ENCODE peak calls at places on chromosomes 5 and 9, in five cellular contexts. One of them, this sample, is unnamed.

GRCh38 chr5:164663223-164663989 is 1158.0 kb downstream of the MAT2B start:
- DNase-seq in HepG2: no peak
- DNase-seq in HCT116: no peak
- DNase-seq in SK-N-MC: no peak
- DNase-seq in GM12878: no peak
- DNase-seq in this sample: no peak

GRCh38 chr5:54930736-54931135 is 54.7 kb downstream of the ESM1 start:
- DNase-seq in HepG2: no peak
- DNase-seq in HCT116: no peak
- DNase-seq in SK-N-MC: no peak
- DNase-seq in GM12878: no peak
- DNase-seq in this sample: no peak

GRCh38 chr9:105281926-105282325 is 37.5 kb downstream of the SLC44A1 start:
- DNase-seq in HepG2: no peak
- DNase-seq in HCT116: no peak
- DNase-seq in SK-N-MC: no peak
- DNase-seq in GM12878: no peak
- DNase-seq in this sample: no peak

GRCh38 chr5:133679534-133679933 is 67.2 kb upstream of the FSTL4 start:
- DNase-seq in HepG2: no peak
- DNase-seq in HCT116: no peak
- DNase-seq in SK-N-MC: no peak
- DNase-seq in GM12878: no peak
- DNase-seq in this sample: no peak

GRCh38 chr9:23492126-23493002 is 333.7 kb downstream of the ELAVL2 start:
- DNase-seq in HepG2: peak
- DNase-seq in HCT116: no peak
- DNase-seq in SK-N-MC: peak
- DNase-seq in GM12878: no peak
- DNase-seq in this sample: peak

GRCh38 chr9:84271887-84272556 is 68.5 kb downstream of the SLC28A3 start:
- DNase-seq in HepG2: no peak
- DNase-seq in HCT116: no peak
- DNase-seq in SK-N-MC: no peak
- DNase-seq in GM12878: no peak
- DNase-seq in this sample: no peak

GRCh38 chr5:78509884-78510769 is 138.4 kb downstream of the LHFPL2 start:
- DNase-seq in HepG2: no peak
- DNase-seq in HCT116: no peak
- DNase-seq in SK-N-MC: no peak
- DNase-seq in GM12878: no peak
- DNase-seq in this sample: peak

GRCh38 chr9:109098221-109098959 is 21.4 kb downstream of the TMEM245 start:
- DNase-seq in HepG2: peak
- DNase-seq in HCT116: no peak
- DNase-seq in SK-N-MC: no peak
- DNase-seq in GM12878: no peak
- DNase-seq in this sample: peak

GRCh38 chr9:25427898-25428297 is 250.3 kb downstream of the TUSC1 start:
- DNase-seq in HepG2: no peak
- DNase-seq in HCT116: no peak
- DNase-seq in SK-N-MC: no peak
- DNase-seq in GM12878: no peak
- DNase-seq in this sample: no peak

GRCh38 chr5:68086857-68087256 is 128.7 kb upstream of the PIK3R1 start:
- DNase-seq in HepG2: no peak
- DNase-seq in HCT116: no peak
- DNase-seq in SK-N-MC: no peak
- DNase-seq in GM12878: no peak
- DNase-seq in this sample: peak

GRCh38 chr5:174386306-174386705 is 338.1 kb upstream of the MSX2 start:
- DNase-seq in HepG2: no peak
- DNase-seq in HCT116: no peak
- DNase-seq in SK-N-MC: no peak
- DNase-seq in GM12878: no peak
- DNase-seq in this sample: no peak

GRCh38 chr9:73437758-73438157 is 286.1 kb downstream of the ANXA1 start:
- DNase-seq in HepG2: peak
- DNase-seq in HCT116: peak
- DNase-seq in SK-N-MC: no peak
- DNase-seq in GM12878: no peak
- DNase-seq in this sample: no peak

GRCh38 chr5:87649455-87649854 is 236.7 kb upstream of the CCNH start:
- DNase-seq in HepG2: no peak
- DNase-seq in HCT116: no peak
- DNase-seq in SK-N-MC: no peak
- DNase-seq in GM12878: no peak
- DNase-seq in this sample: no peak

GRCh38 chr9:18795947-18796705 is 236.9 kb downstream of the SAXO1 start:
- DNase-seq in HepG2: no peak
- DNase-seq in HCT116: no peak
- DNase-seq in SK-N-MC: no peak
- DNase-seq in GM12878: no peak
- DNase-seq in this sample: no peak

GRCh38 chr9:89243296-89244061 is 64.9 kb upstream of the SHC3 start:
- DNase-seq in HepG2: no peak
- DNase-seq in HCT116: no peak
- DNase-seq in SK-N-MC: no peak
- DNase-seq in GM12878: no peak
- DNase-seq in this sample: no peak

GRCh38 chr5:68450245-68450852 is 234.8 kb downstream of the PIK3R1 start:
- DNase-seq in HepG2: no peak
- DNase-seq in HCT116: no peak
- DNase-seq in SK-N-MC: no peak
- DNase-seq in GM12878: no peak
- DNase-seq in this sample: no peak

GRCh38 chr5:109645591-109646236 is 44.0 kb upstream of the MAN2A1 start:
- DNase-seq in HepG2: no peak
- DNase-seq in HCT116: no peak
- DNase-seq in SK-N-MC: no peak
- DNase-seq in GM12878: no peak
- DNase-seq in this sample: no peak

GRCh38 chr9:124621371-124622328 is 114.5 kb upstream of the NR5A1 start:
- DNase-seq in HepG2: no peak
- DNase-seq in HCT116: no peak
- DNase-seq in SK-N-MC: no peak
- DNase-seq in GM12878: peak
- DNase-seq in this sample: no peak

GRCh38 chr9:86353591-86354047 is 591 bp downstream of the TUT7 start:
- DNase-seq in HepG2: peak
- DNase-seq in HCT116: no peak
- DNase-seq in SK-N-MC: no peak
- DNase-seq in GM12878: no peak
- DNase-seq in this sample: peak

GRCh38 chr5:61417345-61417744 is 85.3 kb downstream of the ZSWIM6 start:
- DNase-seq in HepG2: no peak
- DNase-seq in HCT116: no peak
- DNase-seq in SK-N-MC: no peak
- DNase-seq in GM12878: no peak
- DNase-seq in this sample: no peak

GRCh38 chr5:75450069-75450468 is 61.4 kb downstream of the CERT1 start:
- DNase-seq in HepG2: no peak
- DNase-seq in HCT116: no peak
- DNase-seq in SK-N-MC: no peak
- DNase-seq in GM12878: no peak
- DNase-seq in this sample: no peak

GRCh38 chr9:112945620-112946208 is 55.0 kb upstream of the SLC46A2 start:
- DNase-seq in HepG2: peak
- DNase-seq in HCT116: no peak
- DNase-seq in SK-N-MC: no peak
- DNase-seq in GM12878: no peak
- DNase-seq in this sample: no peak

GRCh38 chr5:56088967-56089829 is 94.4 kb upstream of the IL6ST start:
- DNase-seq in HepG2: peak
- DNase-seq in HCT116: no peak
- DNase-seq in SK-N-MC: no peak
- DNase-seq in GM12878: peak
- DNase-seq in this sample: no peak

GRCh38 chr5:171336486-171337206 is 27.6 kb downstream of the TLX3 start:
- DNase-seq in HepG2: no peak
- DNase-seq in HCT116: peak
- DNase-seq in SK-N-MC: no peak
- DNase-seq in GM12878: no peak
- DNase-seq in this sample: peak

GRCh38 chr5:68494771-68495170 is 279.2 kb downstream of the PIK3R1 start:
- DNase-seq in HepG2: no peak
- DNase-seq in HCT116: no peak
- DNase-seq in SK-N-MC: no peak
- DNase-seq in GM12878: no peak
- DNase-seq in this sample: no peak

GRCh38 chr5:82512025-82512424 is 233.9 kb upstream of the RPS23 start:
- DNase-seq in HepG2: no peak
- DNase-seq in HCT116: no peak
- DNase-seq in SK-N-MC: no peak
- DNase-seq in GM12878: peak
- DNase-seq in this sample: no peak

GRCh38 chr5:93512799-93513198 is 68.2 kb downstream of the NR2F1-AS1 start:
- DNase-seq in HepG2: no peak
- DNase-seq in HCT116: no peak
- DNase-seq in SK-N-MC: no peak
- DNase-seq in GM12878: no peak
- DNase-seq in this sample: peak

GRCh38 chr9:132447346-132447745 is 37.3 kb downstream of the CFAP77 start:
- DNase-seq in HepG2: peak
- DNase-seq in HCT116: no peak
- DNase-seq in SK-N-MC: no peak
- DNase-seq in GM12878: no peak
- DNase-seq in this sample: no peak

GRCh38 chr5:137155621-137156020 is 343.5 kb downstream of the SPOCK1 start:
- DNase-seq in HepG2: no peak
- DNase-seq in HCT116: no peak
- DNase-seq in SK-N-MC: no peak
- DNase-seq in GM12878: no peak
- DNase-seq in this sample: no peak

GRCh38 chr9:35907732-35908483 is 1.4 kb upstream of the SPAAR start:
- DNase-seq in HepG2: peak
- DNase-seq in HCT116: peak
- DNase-seq in SK-N-MC: peak
- DNase-seq in GM12878: no peak
- DNase-seq in this sample: peak

GRCh38 chr9:842918-843468 is 1.5 kb downstream of the DMRT1 start:
- DNase-seq in HepG2: no peak
- DNase-seq in HCT116: no peak
- DNase-seq in SK-N-MC: no peak
- DNase-seq in GM12878: no peak
- DNase-seq in this sample: no peak
- TF ChIP-seq EZH2 in HepG2: peak
- TF ChIP-seq EZH2 in HCT116: no peak
- TF ChIP-seq EZH2 in SK-N-MC: peak
- TF ChIP-seq EZH2 in GM12878: no peak
- TF ChIP-seq EZH2 in this sample: peak

GRCh38 chr5:139517683-139518564 is 35.4 kb upstream of the STING1 start:
- DNase-seq in HepG2: peak
- DNase-seq in HCT116: peak
- DNase-seq in SK-N-MC: no peak
- DNase-seq in GM12878: no peak
- DNase-seq in this sample: peak

GRCh38 chr5:139524932-139525585 is 36.1 kb upstream of the UBE2D2 start:
- DNase-seq in HepG2: no peak
- DNase-seq in HCT116: no peak
- DNase-seq in SK-N-MC: no peak
- DNase-seq in GM12878: no peak
- DNase-seq in this sample: no peak

GRCh38 chr5:139524446-139524845 is 36.7 kb upstream of the UBE2D2 start:
- DNase-seq in HepG2: no peak
- DNase-seq in HCT116: no peak
- DNase-seq in SK-N-MC: no peak
- DNase-seq in GM12878: no peak
- DNase-seq in this sample: no peak

GRCh38 chr5:139523635-139524445 is 37.3 kb upstream of the UBE2D2 start:
- DNase-seq in HepG2: no peak
- DNase-seq in HCT116: no peak
- DNase-seq in SK-N-MC: no peak
- DNase-seq in GM12878: no peak
- DNase-seq in this sample: no peak
- TF ChIP-seq POLR2AphosphoS5 in HepG2: no peak
- TF ChIP-seq POLR2AphosphoS5 in HCT116: no peak
- TF ChIP-seq POLR2AphosphoS5 in SK-N-MC: no peak
- TF ChIP-seq POLR2AphosphoS5 in GM12878: no peak
- TF ChIP-seq POLR2AphosphoS5 in this sample: no peak

DNA sequence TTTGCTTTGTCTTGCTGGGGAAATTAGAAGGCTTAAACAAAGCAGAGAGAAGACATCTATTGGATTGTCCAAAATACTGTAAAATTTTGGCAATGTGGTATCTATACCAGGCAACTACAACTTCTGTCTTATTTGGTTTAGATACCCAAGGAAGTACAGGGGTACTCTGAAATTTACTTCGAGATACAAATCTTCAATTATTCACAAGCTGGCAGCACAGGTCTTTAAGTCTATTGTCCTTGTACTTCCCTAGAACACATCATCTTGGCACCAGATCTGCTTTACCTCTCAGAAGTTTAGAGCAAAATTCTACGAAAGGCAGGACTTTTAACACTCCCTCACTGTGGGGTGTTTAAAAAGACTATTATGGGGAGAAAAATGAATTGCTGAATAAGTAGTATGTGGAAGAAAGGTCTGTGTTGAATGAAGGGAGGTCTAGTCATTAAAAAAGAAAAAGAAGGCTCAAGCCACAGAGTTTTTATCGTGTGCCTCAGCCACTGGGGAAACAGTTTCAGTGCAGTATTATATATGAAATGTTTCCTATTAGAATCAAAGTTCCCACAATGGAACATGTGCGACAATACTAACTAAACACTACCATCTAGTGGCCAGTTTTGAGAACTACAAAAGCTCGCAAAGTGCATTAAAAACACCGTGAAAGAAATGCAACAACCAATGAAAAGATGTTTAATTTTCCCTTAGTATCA is 93.7 kb downstream of the PDE4D start:
- DNase-seq in HepG2: peak
- DNase-seq in HCT116: peak
- DNase-seq in SK-N-MC: peak
- DNase-seq in GM12878: peak
- DNase-seq in this sample: peak
- H3K9ac ChIP-seq in HepG2: no peak
- H3K9ac ChIP-seq in HCT116: no peak
- H3K9ac ChIP-seq in SK-N-MC: peak
- H3K9ac ChIP-seq in GM12878: no peak
- H3K9ac ChIP-seq in this sample: peak

GRCh38 chr5:73436535-73437125 is 11.9 kb downstream of the FOXD1 start:
- DNase-seq in HepG2: no peak
- DNase-seq in HCT116: no peak
- DNase-seq in SK-N-MC: no peak
- DNase-seq in GM12878: no peak
- DNase-seq in this sample: no peak

GRCh38 chr5:73438897-73439470 is 9.6 kb downstream of the FOXD1 start:
- DNase-seq in HepG2: no peak
- DNase-seq in HCT116: no peak
- DNase-seq in SK-N-MC: no peak
- DNase-seq in GM12878: no peak
- DNase-seq in this sample: no peak

GRCh38 chr5:73438048-73438896 is 10.3 kb downstream of the FOXD1 start:
- DNase-seq in HepG2: no peak
- DNase-seq in HCT116: no peak
- DNase-seq in SK-N-MC: no peak
- DNase-seq in GM12878: no peak
- DNase-seq in this sample: no peak

GRCh38 chr5:73435640-73436534 is 12.7 kb downstream of the FOXD1 start:
- DNase-seq in HepG2: no peak
- DNase-seq in HCT116: no peak
- DNase-seq in SK-N-MC: no peak
- DNase-seq in GM12878: no peak
- DNase-seq in this sample: no peak

GRCh38 chr5:73437126-73438047 is 11.2 kb downstream of the FOXD1 start:
- DNase-seq in HepG2: no peak
- DNase-seq in HCT116: peak
- DNase-seq in SK-N-MC: no peak
- DNase-seq in GM12878: no peak
- DNase-seq in this sample: no peak
- TF ChIP-seq EZH2 in HepG2: no peak
- TF ChIP-seq EZH2 in HCT116: no peak
- TF ChIP-seq EZH2 in SK-N-MC: no peak
- TF ChIP-seq EZH2 in GM12878: no peak
- TF ChIP-seq EZH2 in this sample: peak

This sample was measured in endothelial cell of umbilical vein.